ENCODE peak calls at places on chromosomes 1 and 21, in nine cellular contexts. Q, W, V, M, R, K, L, X and T are unnamed samples.

GRCh38 chr1:220221670-220222069 is 50.6 kb downstream of the RAB3GAP2 start:
- DNase-seq in Q (no peak), W (peak), V (no peak), M (no peak), R (no peak), K (no peak), L (no peak), X (no peak), T (no peak)

GRCh38 chr1:18955116-18955441 is 1.4 kb downstream of the IFFO2 start:
- DNase-seq in Q (no peak), W (no peak), V (no peak), M (peak), R (no peak), K (no peak), L (no peak), X (no peak), T (no peak)

GRCh38 chr1:40880813-40881549 is 18.8 kb upstream of the CITED4 start:
- DNase-seq in Q (no peak), W (no peak), V (no peak), M (no peak), R (no peak), K (no peak), L (no peak), X (no peak), T (no peak)

GRCh38 chr1:228453022-228453560 is 34.1 kb upstream of the RNF187 start:
- DNase-seq in Q (no peak), W (no peak), V (peak), M (no peak), R (no peak), K (no peak), L (no peak), X (no peak), T (no peak)

GRCh38 chr21:20882462-20883415 is 115.5 kb upstream of the NCAM2 start:
- DNase-seq in Q (no peak), W (peak), V (peak), M (peak), R (peak), K (peak), L (peak), X (no peak), T (no peak)

GRCh38 chr1:112298558-112298957 is 97.5 kb upstream of the CTTNBP2NL start:
- DNase-seq in Q (no peak), W (peak), V (peak), M (peak), R (no peak), K (peak), L (peak), X (no peak), T (no peak)

GRCh38 chr1:74162333-74162732 is 35.6 kb downstream of the LRRIQ3 start:
- DNase-seq in Q (no peak), W (no peak), V (no peak), M (no peak), R (no peak), K (no peak), L (no peak), X (no peak), T (no peak)

GRCh38 chr1:63004868-63005267 is 220.9 kb downstream of the ATG4C start:
- DNase-seq in Q (no peak), W (no peak), V (peak), M (peak), R (no peak), K (peak), L (peak), X (no peak), T (no peak)

GRCh38 chr1:241972703-241973375 is 15.3 kb downstream of the BECN2 start:
- DNase-seq in Q (no peak), W (no peak), V (peak), M (peak), R (no peak), K (peak), L (peak), X (no peak), T (no peak)

GRCh38 chr1:12851779-12852178 is 3.3 kb upstream of the HNRNPCL1 start:
- DNase-seq in Q (no peak), W (no peak), V (peak), M (no peak), R (no peak), K (no peak), L (peak), X (no peak), T (no peak)

GRCh38 chr1:41892211-41892840 is 26.4 kb downstream of the HIVEP3 start:
- DNase-seq in Q (peak), W (no peak), V (no peak), M (no peak), R (no peak), K (no peak), L (no peak), X (no peak), T (no peak)